ENCODE peak calls at places on chromosome 19, in five cellular contexts. O is breast epithelium; J is heart right ventricle; C is endothelial cell; M is activated CD8-positive, alpha-beta T cell treated with anti-CD3 and anti-CD28 coated beads for 36 hours. K is an unnamed sample.

GRCh38 chr19:19866599-19867248 is 1.0 kb downstream of the ZNF253 start:
- DNase-seq in C (peak), O (no peak), J (no peak), M (peak), K (peak)

GRCh38 chr19:49327878-49328544 is 3.0 kb upstream of the SLC6A16 start:
- DNase-seq in M (peak), O (no peak), J (no peak), C (no peak), K (peak)

GRCh38 chr19:8251025-8251472 is 41.9 kb downstream of the CERS4 start:
- DNase-seq in M (no peak), O (peak), J (peak), C (no peak), K (no peak)

GRCh38 chr19:27773318-27774094 is 1439.4 kb downstream of the UQCRFS1 start:
- DNase-seq in C (no peak), J (no peak), M (no peak), O (no peak), K (no peak)

GRCh38 chr19:21082011-21082975 is at the start of gene ZNF714:
- DNase-seq in O (peak), J (peak), M (peak), C (peak), K (peak)

GRCh38 chr19:32453736-32454135 is 48.2 kb downstream of the DPY19L3 start:
- DNase-seq in M (no peak), C (no peak), J (no peak), O (no peak), K (no peak)

GRCh38 chr19:29625316-29625715 is 19.2 kb downstream of the POP4 start:
- DNase-seq in C (no peak), M (no peak), O (no peak), J (no peak), K (no peak)

GRCh38 chr19:13132471-13133166 is 14.6 kb downstream of the NACC1 start:
- DNase-seq in M (peak), J (no peak), C (no peak), O (no peak), K (no peak)

GRCh38 chr19:49997709-49998108 is 27.5 kb downstream of the VRK3 start:
- DNase-seq in M (peak), J (no peak), O (no peak), C (peak), K (peak)

GRCh38 chr19:19552811-19553210 is 14.7 kb downstream of the CILP2 start:
- DNase-seq in M (peak), C (peak), O (no peak), J (no peak), K (peak)

GRCh38 chr19:658916-659839 is 3.8 kb downstream of the RNF126 start:
- DNase-seq in M (peak), C (no peak), O (no peak), J (peak), K (peak)

GRCh38 chr19:8615022-8615421 is 4.5 kb upstream of the ADAMTS10 start:
- DNase-seq in O (no peak), J (no peak), M (no peak), C (no peak), K (no peak)

GRCh38 chr19:34690372-34690771 is 12.9 kb downstream of the ZNF302 start:
- DNase-seq in M (no peak), O (no peak), J (no peak), C (no peak), K (no peak)

GRCh38 chr19:49852631-49853126 is 1.7 kb downstream of the PTOV1 start:
- DNase-seq in O (no peak), C (no peak), J (no peak), M (no peak), K (peak)

GRCh38 chr19:33402421-33403220 is 29.1 kb downstream of the CEBPG start:
- DNase-seq in C (no peak), J (no peak), M (no peak), O (peak), K (peak)

GRCh38 chr19:3840804-3841203 is 28.0 kb downstream of the ZFR2 start:
- DNase-seq in J (no peak), M (no peak), O (no peak), C (no peak), K (no peak)
- TF ChIP-seq CTCF in J (no peak), M (no peak), O (no peak), C (no peak), K (no peak)

GRCh38 chr19:35818445-35818844 is 5.8 kb upstream of the PRODH2 start:
- DNase-seq in O (no peak), C (no peak), M (no peak), J (no peak), K (no peak)
- TF ChIP-seq CTCF in O (no peak), C (no peak), M (no peak), J (no peak), K (no peak)

GRCh38 chr19:42123765-42124164 is 8.5 kb downstream of the POU2F2 start:
- DNase-seq in C (no peak), O (no peak), J (no peak), M (no peak), K (no peak)

GRCh38 chr19:42124386-42124901 is 7.8 kb downstream of the POU2F2 start:
- DNase-seq in M (no peak), J (no peak), C (no peak), O (no peak), K (no peak)

GRCh38 chr19:42121036-42121621 is 11.1 kb downstream of the POU2F2 start:
- DNase-seq in C (no peak), J (no peak), M (peak), O (no peak), K (no peak)

GRCh38 chr19:42121666-42122069 is 10.6 kb downstream of the POU2F2 start:
- DNase-seq in J (peak), M (peak), C (no peak), O (no peak), K (peak)

GRCh38 chr19:42122691-42123607 is 9.3 kb downstream of the POU2F2 start:
- DNase-seq in M (peak), J (no peak), C (no peak), O (no peak), K (no peak)
- TF ChIP-seq CTCF in M (no peak), J (no peak), C (no peak), O (no peak), K (peak)

DNA sequence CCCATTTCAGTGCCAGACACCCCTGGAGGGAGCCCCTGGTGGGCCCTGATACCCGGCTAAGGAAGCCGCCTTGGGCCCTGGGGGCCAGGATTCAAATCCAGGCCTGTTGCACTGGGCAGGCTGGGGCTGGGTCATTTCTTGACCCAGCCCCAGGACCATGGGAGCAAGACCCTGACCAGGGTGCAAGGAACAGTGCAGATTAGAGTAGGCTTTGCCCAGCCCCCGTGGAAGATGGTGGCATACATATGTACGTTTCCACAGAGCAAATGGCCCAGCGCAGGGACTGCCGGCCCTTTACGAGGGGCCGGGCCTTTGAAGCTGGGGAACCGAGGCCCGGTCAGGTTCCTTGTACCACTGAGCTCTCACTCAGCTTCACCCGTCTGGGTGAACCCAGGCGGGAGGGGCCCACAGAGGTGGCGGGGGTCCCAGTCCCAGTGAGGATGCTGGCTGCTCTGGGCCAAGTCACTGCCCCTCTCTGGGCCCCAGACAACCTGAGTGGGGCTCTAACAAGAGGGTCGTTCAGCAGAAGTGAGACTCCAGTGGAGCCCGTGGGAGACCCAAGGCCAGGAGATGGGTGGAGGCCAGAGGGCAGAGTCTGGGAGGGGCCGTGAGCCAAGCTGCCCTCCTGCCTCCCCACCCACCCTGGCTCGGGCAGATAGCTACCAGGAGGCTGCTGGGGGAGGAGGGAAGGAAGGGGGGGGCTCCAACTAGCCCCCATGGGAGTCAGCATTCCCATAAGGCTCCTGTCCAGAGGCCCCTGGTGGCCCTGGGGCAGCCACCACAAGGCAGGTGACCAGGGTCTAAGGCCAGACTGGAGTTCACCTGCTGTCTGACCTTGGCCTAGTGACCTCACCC is 2.7 kb downstream of the MKNK2 start:
- DNase-seq in M (no peak), J (no peak), C (no peak), O (no peak), K (no peak)
- TF ChIP-seq CTCF in M (no peak), J (no peak), C (no peak), O (no peak), K (no peak)

GRCh38 chr19:6501740-6502648 is at the start of gene TUBB4A:
- DNase-seq in M (peak), J (peak), C (peak), O (no peak), K (no peak)
- TF ChIP-seq CTCF in M (peak), J (no peak), C (no peak), O (no peak), K (no peak)

DNA sequence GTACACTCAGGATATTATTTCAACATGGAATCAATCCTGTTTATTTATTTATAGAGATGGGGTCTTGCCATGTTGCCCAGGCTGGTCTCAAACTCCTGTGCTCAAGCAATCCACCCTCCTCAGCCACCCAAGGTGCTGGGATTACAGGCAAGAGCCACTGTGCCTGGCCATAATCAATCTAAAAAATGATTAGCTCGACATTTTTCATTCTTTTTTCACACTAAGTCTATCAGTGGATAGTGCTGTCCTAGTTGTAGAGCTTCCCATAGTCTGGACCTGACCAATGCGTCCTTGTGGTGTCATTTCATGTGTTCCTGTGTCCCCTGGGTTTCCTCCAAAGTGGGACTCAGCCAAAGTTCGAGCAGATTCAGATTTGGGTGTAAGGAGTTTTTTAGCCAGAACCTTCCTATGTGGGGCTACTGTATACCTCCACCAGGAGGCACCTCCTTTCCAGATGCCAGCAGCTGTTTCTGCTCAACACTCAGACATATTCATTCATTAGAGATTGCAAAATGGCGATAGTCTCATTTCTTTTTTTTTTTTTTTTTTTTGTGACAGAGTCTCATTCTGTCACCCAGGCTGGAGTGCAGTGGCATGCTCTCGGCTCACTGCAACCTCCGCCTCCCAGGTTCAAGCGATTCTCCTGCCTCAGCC is 61.1 kb downstream of the MAP4K1 start:
- DNase-seq in J (no peak), M (no peak), O (no peak), C (no peak), K (peak)
- TF ChIP-seq CTCF in J (no peak), M (no peak), O (no peak), C (no peak), K (peak)

GRCh38 chr19:56751078-56751489 is 79.5 kb upstream of the ZNF835 start:
- DNase-seq in M (no peak), J (no peak), C (no peak), O (no peak), K (no peak)

GRCh38 chr19:56746367-56746766 is 74.8 kb upstream of the ZNF835 start:
- DNase-seq in O (no peak), C (no peak), M (no peak), J (no peak), K (no peak)

GRCh38 chr19:56750658-56751057 is 79.1 kb upstream of the ZNF835 start:
- DNase-seq in M (no peak), J (no peak), C (no peak), O (no peak), K (no peak)

GRCh38 chr19:56748443-56748842 is 76.9 kb upstream of the ZNF835 start:
- DNase-seq in M (peak), C (no peak), J (no peak), O (no peak), K (no peak)
- TF ChIP-seq CTCF in M (peak), C (no peak), J (peak), O (peak), K (no peak)

K was measured in epithelial cell of esophagus.